ENCODE peak calls at places on chromosomes 11 and 22, in nine cellular contexts. W is caudate nucleus; M is GM06990; F is Kasumi-1; R is neural progenitor cell; J is stomach; G is HCT116; A is kidney epithelial cell; T is activated CD4-positive, alpha-beta T cell treated with anti-CD3 and anti-CD28 coated beads, Interleukin-2, amount 50 U/mL, for 48 hours. Z is an unnamed sample.

GRCh38 chr22:48405741-48406140 is 1421.9 kb downstream of the BRD1 start:
- DNase-seq in W (no peak), M (no peak), F (no peak), R (no peak), J (no peak), G (no peak), A (no peak), T (no peak), Z (no peak)

GRCh38 chr11:1351278-1351937 is 38.3 kb upstream of the BRSK2 start:
- DNase-seq in W (no peak), M (no peak), F (no peak), R (no peak), J (no peak), G (peak; percentile 69), A (no peak), T (no peak), Z (peak; percentile 10)

GRCh38 chr11:70495351-70496310 is 97.3 kb downstream of the CTTN start:
- DNase-seq in W (no peak), M (no peak), F (no peak), R (no peak), J (no peak), G (no peak), A (no peak), T (no peak), Z (no peak)

GRCh38 chr11:1205987-1206331 is 16.9 kb upstream of the MUC5B start:
- DNase-seq in W (no peak), M (no peak), F (no peak), R (no peak), J (no peak), G (no peak), A (no peak), T (no peak), Z (no peak)

GRCh38 chr11:8671242-8671641 is 11.2 kb downstream of the TRIM66 start:
- DNase-seq in W (peak; percentile 73), M (no peak), F (no peak), R (peak; percentile 97), J (no peak), G (no peak), A (peak; percentile 75), T (no peak), Z (peak; percentile 47)

GRCh38 chr11:93267383-93267782 is 63.2 kb upstream of the DEUP1 start:
- DNase-seq in W (no peak), M (no peak), F (no peak), R (no peak), J (no peak), G (no peak), A (no peak), T (no peak), Z (no peak)

GRCh38 chr22:38418589-38418988 is 36.4 kb downstream of the KCNJ4 start:
- DNase-seq in W (no peak), M (no peak), F (no peak), R (no peak), J (no peak), G (no peak), A (no peak), T (no peak), Z (peak; percentile 27)

GRCh38 chr11:102177974-102178631 is 67.9 kb downstream of the YAP1 start:
- DNase-seq in W (peak; percentile 2), M (no peak), F (peak; percentile 53), R (no peak), J (no peak), G (peak; percentile 87), A (peak; percentile 89), T (no peak), Z (no peak)

GRCh38 chr11:74604311-74604710 is 11.9 kb downstream of the POLD3 start:
- DNase-seq in W (no peak), M (no peak), F (no peak), R (no peak), J (no peak), G (no peak), A (no peak), T (no peak), Z (no peak)

GRCh38 chr11:112229746-112230433 is 3.7 kb downstream of the PTS start:
- DNase-seq in W (no peak), M (no peak), F (no peak), R (no peak), J (no peak), G (no peak), A (no peak), T (no peak), Z (no peak)

GRCh38 chr11:117420598-117420997 is 92.9 kb downstream of the CEP164 start:
- DNase-seq in W (no peak), M (no peak), F (no peak), R (no peak), J (no peak), G (no peak), A (no peak), T (no peak), Z (no peak)

GRCh38 chr22:25563757-25564319 is 637 bp upstream of the GRK3 start:
- DNase-seq in W (no peak), M (no peak), F (peak; percentile 60), R (peak; percentile 33), J (no peak), G (no peak), A (no peak), T (peak; percentile 27), Z (no peak)

GRCh38 chr22:24106385-24107381 is 74.6 kb upstream of the SUSD2 start:
- DNase-seq in W (no peak), M (peak; percentile 32), F (peak; percentile 1), R (peak; percentile 20), J (no peak), G (no peak), A (no peak), T (peak; percentile 39), Z (no peak)

GRCh38 chr11:134397304-134398078 is 14.6 kb downstream of the B3GAT1 start:
- DNase-seq in W (no peak), M (no peak), F (no peak), R (no peak), J (no peak), G (no peak), A (no peak), T (no peak), Z (no peak)